ENCODE peak calls at places on chromosomes 2 and 18, in five cellular contexts. I is spleen, C is endothelial cell of umbilical vein, W is transverse colon, P is K562. H is an unnamed sample.
A peak's percentile ranks its signal among the peaks of the same experiment; 100 is the strongest.

GRCh38 chr2:112199188-112199587 is 55.7 kb downstream of the ZC3H8 start:
- DNase-seq in I (no peak), C (no peak), W (no peak), P (no peak), H (no peak)

GRCh38 chr18:22422909-22423548 is 5.3 kb upstream of the CTAGE1 start:
- DNase-seq in I (no peak), C (peak; percentile 90), W (no peak), P (no peak), H (no peak)

GRCh38 chr2:36770542-36771287 is 74.2 kb downstream of the VIT start:
- DNase-seq in I (peak; percentile 80), C (peak; percentile 49), W (peak; percentile 17), P (peak; percentile 81), H (no peak)

GRCh38 chr18:37299471-37300304 is 265.9 kb downstream of the CELF4 start:
- DNase-seq in I (no peak), C (peak; percentile 94), W (peak; percentile 79), P (peak; percentile 89), H (no peak)

GRCh38 chr2:128770143-128771080 is 451.7 kb upstream of the HS6ST1 start:
- DNase-seq in I (peak; percentile 65), C (no peak), W (no peak), P (no peak), H (no peak)

GRCh38 chr2:28348921-28349320 is 43.7 kb upstream of the FOSL2 start:
- DNase-seq in I (peak; percentile 16), C (peak; percentile 67), W (no peak), P (no peak), H (no peak)

GRCh38 chr2:28296904-28297303 is 95.8 kb upstream of the FOSL2 start:
- DNase-seq in I (no peak), C (no peak), W (no peak), P (no peak), H (no peak)

GRCh38 chr2:111053825-111054490 is 66.8 kb upstream of the BCL2L11 start:
- DNase-seq in I (no peak), C (no peak), W (no peak), P (no peak), H (no peak)

GRCh38 chr2:133486706-133487305 is 81.5 kb downstream of the NCKAP5 start:
- DNase-seq in I (no peak), C (peak; percentile 25), W (no peak), P (no peak), H (no peak)

GRCh38 chr2:128389521-128389920 is 70.9 kb upstream of the HS6ST1 start:
- DNase-seq in I (peak; percentile 54), C (no peak), W (no peak), P (no peak), H (peak; percentile 13)

DNA sequence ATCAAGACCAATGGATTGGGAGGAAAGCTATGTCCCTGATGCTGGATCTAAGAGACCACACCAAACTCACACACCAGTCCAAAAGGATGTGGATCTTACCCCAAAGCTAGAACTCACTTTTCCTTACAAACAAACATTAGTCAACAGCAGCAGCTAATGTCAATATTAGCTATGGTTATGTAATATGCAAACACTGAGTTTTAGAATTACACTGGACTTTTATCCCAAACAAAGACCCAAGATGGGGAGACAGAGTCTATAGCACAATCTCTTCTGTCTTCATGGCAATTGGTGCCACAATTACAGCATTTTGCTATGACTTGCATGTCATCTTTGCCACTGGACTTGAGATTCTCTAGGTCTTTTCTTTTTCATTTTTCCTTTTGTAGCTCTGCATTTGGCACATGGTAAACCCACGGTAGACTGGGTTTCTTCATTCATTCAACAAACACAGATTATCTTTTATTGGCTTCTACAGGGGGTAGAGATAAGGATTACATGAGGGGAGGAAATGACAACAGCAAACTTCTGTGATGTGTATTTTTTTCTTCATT is 59.0 kb downstream of the SPRED2 start:
- DNase-seq in I (no peak), C (no peak), W (no peak), P (no peak), H (no peak)
- TF ChIP-seq POLR2AphosphoS5 in I (no peak), C (no peak), W (no peak), P (no peak), H (no peak)

GRCh38 chr2:230793573-230794359 is 71.0 kb upstream of the ITM2C start:
- DNase-seq in I (peak; percentile 74), C (peak; percentile 98), W (peak; percentile 70), P (no peak), H (peak; percentile 84)
- H3K27ac ChIP-seq in I (peak overlapping the region; percentile 60), C (peak overlapping the region; percentile 97), W (peak overlapping the region; percentile 67), P (no peak overlapping the region), H (peak overlapping the region; percentile 85)

GRCh38 chr2:204171432-204171960 is 234.9 kb downstream of the ICOS start:
- DNase-seq in I (no peak), C (no peak), W (no peak), P (no peak), H (no peak)
- H3K4me1 ChIP-seq in I (no peaks in the 10 kb centered on the region), C (no peaks in the 10 kb centered on the region), W (no peaks in the 10 kb centered on the region), P (no peaks in the 10 kb centered on the region), H (no peaks in the 10 kb centered on the region)

GRCh38 chr2:39437522-39438296 is 624 bp upstream of the MAP4K3 start:
- DNase-seq in I (peak; percentile 84), C (peak; percentile 47), W (peak; percentile 78), P (peak; percentile 76), H (peak; percentile 68)
- TF ChIP-seq POLR2AphosphoS5 in I (no peak), C (no peak), W (peak; percentile 88), P (no peak), H (no peak)

GRCh38 chr2:238866656-238867277 is 18.9 kb downstream of the TWIST2 start:
- DNase-seq in I (peak; percentile 53), C (peak; percentile 11), W (no peak), P (no peak), H (peak; percentile 53)

GRCh38 chr2:238865744-238866355 is 18.0 kb downstream of the TWIST2 start:
- DNase-seq in I (peak; percentile 51), C (no peak), W (no peak), P (no peak), H (peak; percentile 44)

GRCh38 chr2:238863749-238864206 is 15.9 kb downstream of the TWIST2 start:
- DNase-seq in I (no peak), C (no peak), W (no peak), P (no peak), H (no peak)

GRCh38 chr2:238864207-238865014 is 16.5 kb downstream of the TWIST2 start:
- DNase-seq in I (peak; percentile 66), C (peak; percentile 96), W (peak; percentile 89), P (peak; percentile 5), H (peak; percentile 95)

GRCh38 chr2:238865015-238865719 is 17.3 kb downstream of the TWIST2 start:
- DNase-seq in I (peak; percentile 44), C (no peak), W (no peak), P (no peak), H (peak; percentile 52)
- H3K27ac ChIP-seq in I (peak overlapping the region; percentile 46), C (peak overlapping the region; percentile 92), W (peak overlapping the region; percentile 81), P (no peak overlapping the region), H (peak overlapping the region; percentile 83)

DNA sequence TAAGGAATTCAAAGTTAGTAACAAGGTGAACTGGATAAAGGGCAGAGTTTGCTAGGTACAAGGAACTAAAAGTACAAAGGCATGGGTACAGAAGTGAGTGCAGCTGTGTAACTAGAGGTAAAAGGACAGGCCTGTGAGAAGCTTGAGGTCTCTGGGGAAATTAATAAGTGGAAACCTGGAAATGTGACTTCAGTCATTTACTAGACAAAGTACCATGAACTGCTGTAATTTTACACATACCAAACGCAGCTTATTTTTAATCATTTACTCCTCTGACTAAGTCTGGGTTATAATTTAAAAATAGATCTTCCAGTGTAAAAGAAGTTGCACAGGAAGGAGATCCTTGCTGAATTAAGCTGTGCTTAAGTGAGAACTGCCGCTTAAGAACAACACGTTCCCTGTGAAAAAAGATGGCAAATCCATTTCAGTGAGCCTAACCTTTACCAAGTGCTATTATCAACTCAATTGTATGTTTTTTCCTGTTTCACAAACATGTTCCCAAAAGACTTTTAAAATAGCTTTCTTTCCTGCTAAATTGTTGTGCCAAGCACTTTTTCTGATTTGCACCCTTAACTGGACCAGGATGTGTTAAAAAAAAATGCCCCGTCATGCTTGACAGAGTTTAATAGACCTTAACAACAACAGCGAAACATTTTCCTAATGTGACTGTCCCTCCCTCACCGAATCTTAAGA is 44.3 kb downstream of the CALCRL start:
- DNase-seq in I (no peak), C (peak; percentile 92), W (no peak), P (peak; percentile 8), H (no peak)
- H3K4me1 ChIP-seq in I (peaks cover 8% of the 10 kb centered on the region), C (peaks cover 67% of the 10 kb centered on the region), W (no peaks in the 10 kb centered on the region), P (no peaks in the 10 kb centered on the region), H (peaks cover 3% of the 10 kb centered on the region)

GRCh38 chr2:204362603-204363002 is 182.7 kb upstream of the PARD3B start:
- DNase-seq in I (no peak), C (no peak), W (no peak), P (no peak), H (no peak)

GRCh38 chr2:204360218-204361007 is 184.9 kb upstream of the PARD3B start:
- DNase-seq in I (no peak), C (no peak), W (no peak), P (no peak), H (no peak)

GRCh38 chr2:204364860-204365530 is 180.3 kb upstream of the PARD3B start:
- DNase-seq in I (no peak), C (no peak), W (no peak), P (no peak), H (no peak)

GRCh38 chr2:204363513-204363912 is 181.8 kb upstream of the PARD3B start:
- DNase-seq in I (no peak), C (no peak), W (no peak), P (no peak), H (no peak)

DNA sequence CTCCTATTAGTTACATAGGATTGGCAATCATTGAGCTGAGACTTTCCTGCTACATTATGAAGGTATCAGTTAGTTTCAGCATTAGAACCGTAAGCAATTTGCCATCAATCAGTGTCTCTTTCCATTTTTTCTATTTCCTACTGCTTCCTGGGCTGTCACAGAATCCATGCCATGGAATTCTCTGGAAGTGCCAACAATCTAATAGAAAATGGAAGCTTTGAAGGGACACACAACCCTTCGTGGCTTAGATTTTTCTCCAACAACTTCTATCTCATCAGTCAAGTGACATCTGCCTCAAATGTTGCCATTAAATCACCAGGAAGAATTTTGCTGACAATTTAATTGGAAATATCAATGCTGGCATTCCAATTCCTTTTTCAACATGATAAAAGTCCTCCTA is 183.5 kb upstream of the PARD3B start:
- DNase-seq in I (no peak), C (no peak), W (no peak), P (no peak), H (no peak)
- TF ChIP-seq POLR2AphosphoS5 in I (no peak), C (no peak), W (no peak), P (no peak), H (no peak)

H was measured in suprapubic skin.